ENCODE peak calls at places on chromosomes 5 and 9, in four cellular contexts. W is keratinocyte, K is astrocyte of the spinal cord, A is Peyer's patch. M is an unnamed sample.

GRCh38 chr5:1227669-1228068 is 2.5 kb downstream of the SLC6A18 start:
- DNase-seq in W (no peak), K (no peak), A (no peak), M (no peak)

GRCh38 chr5:74149395-74149794 is 491.1 kb downstream of the ENC1 start:
- DNase-seq in W (peak; percentile 21), K (peak; percentile 82), A (no peak), M (no peak)

GRCh38 chr5:14004598-14005394 is 60.3 kb upstream of the DNAH5 start:
- DNase-seq in W (no peak), K (no peak), A (no peak), M (no peak)

GRCh38 chr5:16669776-16670175 is 53.0 kb upstream of the RETREG1 start:
- DNase-seq in W (no peak), K (peak; percentile 59), A (no peak), M (no peak)

GRCh38 chr5:172527559-172527958 is 73.2 kb upstream of the SH3PXD2B start:
- DNase-seq in W (no peak), K (no peak), A (no peak), M (no peak)

GRCh38 chr5:151707566-151707965 is 20.9 kb upstream of the SPARC start:
- DNase-seq in W (no peak), K (no peak), A (no peak), M (no peak)

GRCh38 chr5:167271061-167271460 is 1020.4 kb upstream of the WWC1 start:
- DNase-seq in W (no peak), K (no peak), A (no peak), M (no peak)

GRCh38 chr9:134442486-134443168 is 116.4 kb downstream of the RXRA start:
- DNase-seq in W (no peak), K (peak; percentile 17), A (no peak), M (no peak)

GRCh38 chr5:68260455-68260854 is 44.9 kb downstream of the PIK3R1 start:
- DNase-seq in W (no peak), K (no peak), A (no peak), M (no peak)

GRCh38 chr5:119078870-119079269 is 8.0 kb downstream of the DMXL1 start:
- DNase-seq in W (no peak), K (peak; percentile 66), A (no peak), M (no peak)

GRCh38 chr5:29777373-29777772 is 1416.1 kb upstream of the CDH6 start:
- DNase-seq in W (no peak), K (no peak), A (no peak), M (no peak)

GRCh38 chr9:33202552-33203300 is 35.6 kb upstream of the B4GALT1 start:
- DNase-seq in W (no peak), K (peak; percentile 71), A (no peak), M (peak; percentile 42)

GRCh38 chr5:96626956-96627355 is 35.2 kb upstream of the CAST start:
- DNase-seq in W (peak; percentile 48), K (peak; percentile 93), A (no peak), M (no peak)

GRCh38 chr9:103397868-103398600 is 402.9 kb downstream of the CYLC2 start:
- DNase-seq in W (no peak), K (peak; percentile 57), A (no peak), M (no peak)

GRCh38 chr9:33375238-33375840 is 27.0 kb downstream of the AQP7 start:
- DNase-seq in W (no peak), K (no peak), A (no peak), M (no peak)

GRCh38 chr9:22855956-22856355 is 409.3 kb downstream of the DMRTA1 start:
- DNase-seq in W (no peak), K (no peak), A (no peak), M (no peak)

GRCh38 chr9:128104171-128104618 is 23.3 kb downstream of the PTGES2 start:
- DNase-seq in W (no peak), K (peak; percentile 33), A (peak; percentile 86), M (no peak)

GRCh38 chr9:94909250-94909894 is 182.9 kb downstream of the AOPEP start:
- DNase-seq in W (no peak), K (no peak), A (no peak), M (no peak)

GRCh38 chr5:15249152-15249551 is 250.8 kb upstream of the FBXL7 start:
- DNase-seq in W (no peak), K (peak; percentile 71), A (no peak), M (no peak)

GRCh38 chr9:122144836-122145235 is 14.7 kb downstream of the NDUFA8 start:
- DNase-seq in W (no peak), K (no peak), A (no peak), M (no peak)
- TF ChIP-seq CTCF in W (peak; percentile 31), K (peak; percentile 53), A (no peak), M (no peak)

GRCh38 chr5:160463227-160463626 is 41.6 kb downstream of the PTTG1 start:
- DNase-seq in W (no peak), K (no peak), A (no peak), M (no peak)

GRCh38 chr5:160461378-160461777 is 39.7 kb downstream of the PTTG1 start:
- DNase-seq in W (no peak), K (no peak), A (no peak), M (no peak)

GRCh38 chr5:160458971-160459800 is 37.5 kb downstream of the PTTG1 start:
- DNase-seq in W (no peak), K (no peak), A (no peak), M (no peak)

GRCh38 chr5:160462167-160462566 is 40.5 kb downstream of the PTTG1 start:
- DNase-seq in W (no peak), K (no peak), A (no peak), M (no peak)

DNA sequence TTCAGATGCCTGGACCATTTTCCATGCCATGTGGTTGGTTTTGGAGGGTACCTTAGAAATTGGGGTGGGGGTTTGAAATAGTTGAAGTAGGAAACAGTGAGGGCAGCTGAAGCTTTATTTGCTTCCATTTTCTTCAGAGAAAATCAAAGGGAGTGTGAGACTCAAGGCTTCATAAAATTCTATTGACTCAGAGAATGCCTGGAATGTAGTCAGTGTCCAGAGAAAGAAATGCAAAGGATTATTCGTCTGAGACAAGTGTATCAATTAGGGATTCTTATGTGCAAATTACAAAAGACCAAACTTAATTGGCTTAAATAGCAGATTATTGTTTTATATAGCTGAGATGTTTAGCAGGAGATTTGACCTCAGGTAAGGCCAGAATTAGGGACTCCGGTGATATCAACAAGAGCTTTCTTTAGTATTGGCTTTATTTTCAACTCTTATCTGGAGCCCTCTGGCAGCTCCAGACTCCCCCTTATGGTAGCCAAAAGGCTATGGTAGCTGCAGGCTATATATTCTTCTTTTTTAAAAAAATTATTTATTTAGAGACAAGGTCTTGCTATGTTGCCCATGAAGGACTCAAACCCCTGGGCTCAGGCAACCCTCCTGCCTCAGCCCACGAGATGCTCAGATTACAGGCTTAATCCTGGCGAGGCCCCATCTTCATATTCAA is 38.9 kb downstream of the PTTG1 start:
- DNase-seq in W (no peak), K (no peak), A (no peak), M (no peak)
- TF ChIP-seq CTCF in W (no peak), K (peak; percentile 19), A (no peak), M (no peak)

DNA sequence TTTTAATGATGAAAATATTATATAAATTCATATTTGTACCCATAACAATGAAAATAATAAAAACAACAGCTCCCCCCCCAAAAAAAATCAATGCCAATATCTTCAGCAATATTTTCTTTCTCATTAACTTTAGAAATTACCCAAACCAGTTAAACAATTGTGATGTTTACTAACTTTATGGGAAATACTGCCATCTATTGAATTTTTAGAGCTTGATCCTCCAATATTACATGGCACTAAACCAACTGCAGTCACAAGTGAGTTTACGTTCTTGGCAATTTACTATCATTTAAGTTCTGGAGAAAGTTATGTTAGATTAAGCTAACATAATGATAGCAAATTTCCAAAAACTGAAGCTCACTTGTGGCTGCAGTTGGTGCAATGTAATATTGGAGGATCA is 379.6 kb downstream of the CDH18 start:
- DNase-seq in W (no peak), K (peak; percentile 33), A (no peak), M (no peak)
- TF ChIP-seq CTCF in W (no peak), K (peak; percentile 30), A (no peak), M (no peak)

GRCh38 chr5:41413067-41413466 is 97.3 kb downstream of the PLCXD3 start:
- DNase-seq in W (no peak), K (no peak), A (no peak), M (no peak)

GRCh38 chr5:41410307-41410706 is 100.1 kb downstream of the PLCXD3 start:
- DNase-seq in W (no peak), K (no peak), A (no peak), M (no peak)

GRCh38 chr5:41412496-41412895 is 97.9 kb downstream of the PLCXD3 start:
- DNase-seq in W (no peak), K (no peak), A (no peak), M (no peak)

GRCh38 chr5:41408676-41409443 is 101.5 kb downstream of the PLCXD3 start:
- DNase-seq in W (no peak), K (peak; percentile 39), A (peak; percentile 55), M (no peak)

DNA sequence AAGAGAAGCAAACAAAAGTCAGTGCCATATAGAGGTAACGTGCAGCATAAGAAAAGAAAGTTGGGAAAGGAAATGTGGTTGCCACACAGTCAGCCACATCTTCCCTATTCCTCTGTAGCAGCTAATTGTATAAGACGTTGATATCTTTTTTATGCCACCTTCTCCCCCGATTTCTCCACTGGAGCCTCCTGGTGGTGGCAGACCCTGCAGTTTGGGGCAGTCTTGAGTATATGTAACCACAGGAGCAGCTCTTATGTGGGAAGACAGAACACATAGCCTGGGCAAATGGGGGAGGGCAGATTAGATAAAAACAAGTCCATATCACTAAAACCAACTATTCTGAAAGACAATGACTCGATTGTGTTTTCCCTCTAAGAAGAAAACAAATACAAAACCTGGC is 99.7 kb downstream of the PLCXD3 start:
- DNase-seq in W (no peak), K (no peak), A (no peak), M (no peak)
- TF ChIP-seq CTCF in W (no peak), K (no peak), A (no peak), M (no peak)

DNA sequence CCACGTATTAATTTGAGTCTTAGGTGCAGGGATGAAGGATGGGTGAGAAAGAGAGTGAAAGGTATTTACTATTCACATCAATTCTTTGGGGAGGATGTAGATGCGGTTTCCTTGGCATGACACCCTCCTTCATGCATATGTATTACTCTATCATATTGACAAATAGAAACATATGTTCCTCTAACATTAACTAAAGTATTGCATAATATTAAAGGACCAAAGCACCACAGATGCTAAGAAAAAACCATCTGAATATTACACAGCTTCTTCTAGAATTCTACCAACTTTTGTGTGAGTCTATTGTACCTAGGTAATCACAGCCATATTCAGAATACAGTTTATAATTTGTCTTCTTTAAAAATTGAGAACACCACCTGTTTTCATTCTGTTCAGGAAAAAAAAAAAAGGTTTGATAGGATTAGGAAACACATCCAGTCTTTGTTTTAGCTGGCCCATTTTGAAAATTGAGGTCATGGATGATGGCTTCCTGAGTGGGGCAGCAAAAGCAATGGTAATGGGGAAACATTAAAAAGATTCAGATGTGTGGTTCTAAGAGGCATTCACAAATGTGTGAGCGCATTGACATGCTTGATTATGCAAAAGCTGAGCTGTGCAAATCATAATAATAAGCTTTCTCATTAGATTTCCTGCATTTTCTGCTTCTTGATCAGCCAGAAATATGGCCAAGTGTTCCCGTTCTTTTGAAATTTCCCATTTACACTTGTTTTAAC is 1011.6 kb upstream of the NUDT12 start:
- DNase-seq in W (no peak), K (no peak), A (no peak), M (no peak)
- TF ChIP-seq CTCF in W (no peak), K (no peak), A (no peak), M (no peak)

DNA sequence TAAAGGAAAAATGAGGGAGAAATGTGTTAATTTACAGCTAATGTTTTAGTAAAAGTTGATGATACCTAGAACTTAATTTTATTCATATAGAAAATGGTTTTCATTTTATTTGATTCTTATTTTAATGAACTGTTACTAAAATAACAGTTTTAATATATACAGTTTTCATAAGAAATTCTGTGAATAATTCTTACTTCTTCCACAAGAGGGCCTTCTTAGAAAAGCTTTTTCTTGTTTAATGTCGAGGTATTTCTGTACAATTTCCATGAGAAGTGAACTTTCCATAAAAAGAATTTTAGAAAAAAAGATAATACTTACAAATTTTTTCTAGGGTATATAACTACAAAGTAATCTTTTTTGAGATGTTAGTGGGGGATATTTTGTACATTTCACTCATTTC is 73.9 kb downstream of the KLF9 start:
- DNase-seq in W (no peak), K (peak; percentile 55), A (no peak), M (no peak)
- TF ChIP-seq CTCF in W (no peak), K (peak; percentile 25), A (peak; percentile 50), M (peak; percentile 72)